ENCODE peak calls at places on chromosomes 3 and 15, in eight cellular contexts. Z, A, P, W, U, Y, S and C are unnamed samples.

GRCh38 chr15:82553846-82554245 is 13.6 kb upstream of the RPS17 start:
- DNase-seq in S (no peak), Z (no peak), Y (no peak), U (no peak), W (no peak), A (no peak), P (no peak), C (no peak)

GRCh38 chr15:70863450-70864218 is 9.7 kb upstream of the LARP6 start:
- DNase-seq in P (no peak), A (no peak), S (no peak), Y (no peak), Z (peak), U (peak), W (no peak), C (no peak)

GRCh38 chr15:38102972-38103371 is 149.7 kb upstream of the SPRED1 start:
- DNase-seq in Z (no peak), S (no peak), Y (no peak), U (no peak), P (no peak), A (no peak), W (no peak), C (no peak)

GRCh38 chr3:58569287-58570001 is 7.7 kb downstream of the FAM107A start:
- DNase-seq in Y (no peak), Z (no peak), A (no peak), P (no peak), S (no peak), U (no peak), W (no peak), C (no peak)

GRCh38 chr3:73511555-73511954 is 113.2 kb downstream of the PDZRN3 start:
- DNase-seq in W (no peak), S (no peak), Y (peak), U (no peak), Z (no peak), P (no peak), A (no peak), C (no peak)

GRCh38 chr15:31325432-31325975 is 1.1 kb upstream of the KLF13 start:
- DNase-seq in P (peak), Y (peak), S (peak), Z (peak), W (peak), A (peak), U (no peak), C (peak)

GRCh38 chr3:119098620-119099222 is 47.2 kb upstream of the TEX55 start:
- DNase-seq in Z (peak), A (no peak), W (no peak), U (peak), Y (no peak), S (no peak), P (no peak), C (no peak)

GRCh38 chr3:108131105-108131794 is 40.4 kb upstream of the CD47 start:
- DNase-seq in U (peak), Y (no peak), W (no peak), A (no peak), S (no peak), Z (peak), P (no peak), C (no peak)

GRCh38 chr3:159091936-159092335 is 290.1 kb downstream of the MFSD1 start:
- DNase-seq in P (no peak), W (no peak), Z (no peak), S (no peak), Y (no peak), A (no peak), U (no peak), C (no peak)

GRCh38 chr3:45599424-45599886 is 4.9 kb downstream of the LIMD1 start:
- DNase-seq in Y (peak), P (no peak), Z (no peak), A (peak), W (no peak), U (no peak), S (peak), C (no peak)

GRCh38 chr3:141454906-141455602 is 31.8 kb upstream of the RASA2 start:
- DNase-seq in S (no peak), U (peak), P (no peak), Z (peak), W (no peak), A (no peak), Y (no peak), C (no peak)

GRCh38 chr15:44593042-44593736 is 56.2 kb downstream of the EIF3J start:
- DNase-seq in Y (no peak), S (no peak), W (no peak), Z (no peak), A (no peak), U (peak), P (no peak), C (no peak)

GRCh38 chr3:32451049-32451659 is 51.5 kb downstream of the CMTM6 start:
- DNase-seq in P (no peak), U (no peak), Z (no peak), A (no peak), W (no peak), Y (no peak), S (no peak), C (peak)

GRCh38 chr3:32452009-32452408 is 50.6 kb downstream of the CMTM6 start:
- DNase-seq in A (no peak), Z (no peak), Y (no peak), W (no peak), U (no peak), P (no peak), S (no peak), C (no peak)

GRCh38 chr3:32447865-32448400 is 54.7 kb downstream of the CMTM6 start:
- DNase-seq in A (no peak), W (no peak), U (no peak), Z (no peak), S (no peak), Y (no peak), P (no peak), C (no peak)

GRCh38 chr3:32450426-32450825 is 52.2 kb downstream of the CMTM6 start:
- DNase-seq in A (no peak), Z (no peak), P (no peak), S (no peak), U (no peak), Y (no peak), W (no peak), C (no peak)

DNA sequence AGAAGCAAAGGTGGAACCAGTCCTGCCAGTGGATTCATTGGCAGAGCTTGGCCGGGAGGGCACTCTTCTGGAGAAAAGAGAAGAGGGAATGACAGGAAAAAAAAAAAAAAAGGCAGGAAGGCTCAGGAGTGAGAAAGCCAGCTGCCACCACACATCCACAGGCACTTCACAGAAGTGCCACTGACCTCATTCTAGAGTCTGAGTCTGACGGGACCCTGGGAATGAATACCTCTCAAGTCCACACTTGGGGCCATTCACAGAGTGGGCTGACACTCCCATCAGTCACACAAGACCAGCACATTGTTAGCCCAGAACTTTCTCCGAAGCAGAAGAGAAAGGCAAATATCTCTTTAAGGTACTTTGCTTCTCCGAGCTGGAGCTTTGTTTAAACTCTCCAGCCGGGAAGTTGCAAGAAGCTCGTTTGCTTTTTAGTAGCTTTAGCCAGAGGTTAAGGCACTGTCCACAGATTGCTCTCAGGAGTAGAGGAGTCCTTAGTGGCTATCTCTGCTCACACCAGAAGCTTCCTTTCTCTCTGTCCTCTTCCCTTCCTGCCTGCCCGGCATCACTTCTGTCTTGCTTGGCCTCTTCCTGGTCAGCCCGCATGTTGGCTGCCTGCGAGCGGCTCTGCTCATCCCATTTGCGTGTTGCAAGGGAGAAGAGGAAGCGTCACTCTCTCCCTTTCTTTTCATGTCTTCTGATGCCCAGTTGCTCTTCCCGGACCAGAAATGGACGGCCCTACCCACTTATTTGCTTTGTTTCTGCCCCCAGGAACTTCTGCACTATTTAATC is 53.8 kb downstream of the CMTM6 start:
- DNase-seq in Y (no peak), U (no peak), Z (no peak), A (no peak), P (no peak), S (no peak), W (no peak), C (no peak)
- TF ChIP-seq POLR2A in Y (no peak), U (no peak), Z (no peak), A (no peak), P (no peak), S (no peak), W (no peak), C (no peak)

GRCh38 chr15:90004252-90004651 is 3.1 kb downstream of the ZNF710 start:
- DNase-seq in A (no peak), Z (no peak), P (peak), S (no peak), W (no peak), Y (no peak), U (no peak), C (no peak)
- H3K27ac ChIP-seq in A (peak), Z (peak), P (no peak), S (peak), W (peak), Y (peak), U (peak), C (peak)

DNA sequence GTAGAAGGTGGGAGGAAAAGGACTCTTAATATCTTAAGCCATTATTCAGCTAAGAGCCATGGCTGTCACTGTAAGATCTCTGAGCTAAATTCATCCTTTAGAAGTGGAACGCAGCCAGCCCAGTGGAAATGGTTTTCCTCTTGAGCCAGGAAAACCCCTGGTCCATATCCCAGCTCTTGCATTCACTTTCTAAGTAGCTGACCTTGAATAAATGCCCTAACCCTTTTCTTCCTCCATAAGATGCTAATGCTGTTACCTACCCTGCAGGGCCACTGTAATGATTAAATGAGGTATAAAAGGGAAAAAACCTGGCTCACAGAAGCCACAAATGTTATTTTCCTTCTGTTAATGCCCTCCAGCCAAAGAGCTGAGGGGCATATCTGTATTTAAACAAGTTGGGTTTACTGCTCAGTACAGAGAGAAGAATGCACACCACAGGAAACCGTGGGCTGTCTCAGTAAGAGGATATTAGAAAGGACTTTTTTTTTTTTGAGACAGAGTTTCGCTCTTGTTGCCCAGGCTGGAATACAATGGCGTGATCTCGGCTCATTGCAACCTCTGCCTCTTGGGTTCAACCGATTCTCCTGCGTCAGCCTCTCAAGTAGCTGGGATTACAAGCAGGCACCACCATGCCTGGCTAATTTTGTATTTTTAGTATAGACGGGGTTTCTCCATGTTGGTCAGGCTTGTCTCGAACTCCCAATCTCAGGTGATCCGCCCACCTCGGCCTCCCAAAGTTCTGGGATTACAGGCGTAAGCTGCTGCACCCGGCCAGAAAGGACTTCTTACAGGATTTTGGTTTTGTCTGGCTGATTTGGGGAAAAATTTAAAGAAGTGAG is 6.8 kb downstream of the UBL7 start:
- DNase-seq in A (no peak), Z (peak), W (no peak), Y (no peak), S (no peak), P (no peak), U (no peak), C (no peak)
- TF ChIP-seq CTCF in A (no peak), Z (no peak), W (no peak), Y (no peak), S (no peak), P (no peak), U (no peak), C (no peak)

GRCh38 chr3:16374047-16375019 is 109.3 kb downstream of the OXNAD1 start:
- DNase-seq in Y (no peak), S (peak), A (no peak), Z (no peak), U (no peak), W (no peak), P (no peak), C (no peak)
- TF ChIP-seq POLR2A in Y (no peak), S (no peak), A (no peak), Z (no peak), U (no peak), W (no peak), P (no peak), C (no peak)

DNA sequence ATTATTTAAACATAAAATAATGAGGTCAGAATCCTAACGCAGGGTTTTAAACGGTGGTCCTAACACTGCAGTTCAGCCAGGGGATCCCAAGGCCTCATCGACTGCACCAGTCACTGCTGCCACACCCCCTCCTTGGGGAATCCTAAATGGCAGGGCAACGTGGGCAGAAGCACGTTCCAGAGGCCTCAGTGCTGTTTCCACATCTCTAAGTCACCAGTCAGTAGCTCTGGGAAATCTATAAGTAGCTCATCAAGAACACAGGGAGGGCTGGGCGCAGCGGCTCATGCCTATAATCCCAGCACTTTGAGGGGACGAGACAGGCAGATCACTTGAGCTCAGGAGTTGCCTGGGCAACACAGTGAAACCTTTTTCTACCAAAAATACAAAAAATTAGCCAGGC is 47.5 kb downstream of the PRTG start:
- DNase-seq in U (no peak), P (no peak), Y (no peak), W (no peak), Z (peak), A (no peak), S (no peak), C (no peak)
- H3K27ac ChIP-seq in U (no peak), P (no peak), Y (no peak), W (no peak), Z (no peak), A (no peak), S (no peak), C (no peak)

GRCh38 chr3:150523538-150523937 is 22.8 kb downstream of the SERP1 start:
- DNase-seq in S (no peak), P (no peak), U (no peak), Z (no peak), W (no peak), Y (no peak), A (no peak), C (no peak)
- TF ChIP-seq CTCF in S (no peak), P (no peak), U (no peak), Z (no peak), W (no peak), Y (no peak), A (no peak), C (no peak)

DNA sequence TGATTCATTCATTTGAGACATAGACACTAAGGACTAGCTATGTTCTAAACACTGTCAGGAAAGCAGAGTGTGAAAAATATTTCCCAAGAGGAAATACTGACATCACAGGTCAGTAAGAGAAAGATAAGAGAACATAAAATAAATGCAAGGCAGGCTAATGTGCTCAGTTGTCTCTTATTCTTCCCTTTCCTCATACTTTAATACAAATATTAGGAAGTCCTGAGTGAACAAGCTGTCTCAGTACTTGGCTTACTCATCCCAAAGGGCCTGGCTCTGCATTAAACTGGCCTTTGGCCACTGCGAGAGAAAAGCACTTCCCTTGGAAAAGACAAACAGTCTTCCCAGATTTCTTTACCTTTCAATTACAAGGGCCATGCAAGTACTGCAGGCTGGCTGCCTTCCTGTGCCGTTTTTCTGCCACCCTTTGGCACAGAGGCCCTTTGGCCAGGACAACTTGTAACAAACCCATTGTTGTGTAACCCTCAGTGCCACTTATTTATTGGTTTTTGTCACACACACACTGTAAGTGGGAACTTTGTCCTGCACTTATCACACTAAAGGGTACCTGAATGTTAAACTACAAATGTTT is 31.7 kb downstream of the EDC3 start:
- DNase-seq in Y (peak), W (no peak), P (no peak), A (peak), S (no peak), Z (peak), U (no peak), C (no peak)
- TF ChIP-seq POLR2A in Y (no peak), W (no peak), P (no peak), A (no peak), S (no peak), Z (no peak), U (no peak), C (no peak)

DNA sequence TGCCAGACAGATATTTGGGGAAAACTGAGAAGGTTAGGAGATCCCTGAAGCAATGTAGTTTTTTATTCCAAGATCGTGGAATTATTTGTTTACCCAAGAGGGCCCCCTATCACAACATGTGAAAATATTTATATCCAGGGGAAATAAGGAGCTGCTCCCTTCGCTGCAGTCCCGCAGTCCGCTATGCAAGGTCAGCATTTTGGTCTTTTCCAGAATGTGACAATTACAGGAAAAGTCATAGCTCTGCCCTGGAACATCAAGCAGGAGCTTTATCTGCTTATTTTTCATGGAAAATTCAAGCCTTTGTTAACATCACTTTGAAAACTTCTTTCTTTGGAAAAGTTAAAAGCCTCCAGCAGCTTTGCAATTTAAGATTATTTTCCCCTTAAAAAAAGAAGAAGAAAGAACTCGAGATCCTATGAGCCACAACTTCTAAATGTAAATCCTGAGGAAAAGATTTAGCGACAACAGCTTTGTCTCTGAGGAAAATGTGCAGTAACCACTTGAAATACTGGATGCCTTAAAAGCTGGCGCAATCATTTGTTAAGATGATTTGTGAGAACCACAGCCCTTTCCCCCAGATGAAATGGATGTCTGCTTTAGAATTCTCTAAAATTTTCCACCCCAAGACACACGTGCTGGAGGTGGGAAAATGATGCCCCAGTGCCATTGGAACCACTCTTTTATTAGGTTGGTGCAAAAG is 256.3 kb upstream of the TPM1 start:
- DNase-seq in P (no peak), Z (no peak), Y (no peak), A (no peak), W (no peak), U (no peak), S (no peak), C (no peak)
- H3K27ac ChIP-seq in P (no peak), Z (no peak), Y (no peak), A (no peak), W (no peak), U (no peak), S (no peak), C (peak)